ENCODE peak calls at places on chromosomes 13 and 19, in five cellular contexts. M, Y, P, Z and J are unnamed samples.

GRCh38 chr13:28819748-28820098 is 416 bp upstream of the MTUS2 start:
- DNase-seq in M (no peak), Y (no peak), P (peak), Z (peak), J (no peak)

GRCh38 chr19:4554717-4555116 is 4.8 kb downstream of the SEMA6B start:
- DNase-seq in M (no peak), Y (no peak), P (no peak), Z (no peak), J (no peak)

GRCh38 chr19:31548941-31549340 is 199.7 kb upstream of the TSHZ3 start:
- DNase-seq in M (no peak), Y (peak), P (peak), Z (peak), J (peak)

GRCh38 chr19:50272263-50272897 is 56.8 kb downstream of the KCNC3 start:
- DNase-seq in M (no peak), Y (no peak), P (no peak), Z (no peak), J (no peak)

GRCh38 chr13:49926019-49926418 is 10.1 kb downstream of the SPRYD7 start:
- DNase-seq in M (no peak), Y (no peak), P (no peak), Z (no peak), J (no peak)

GRCh38 chr19:2542341-2543069 is 66.6 kb downstream of the GADD45B start:
- DNase-seq in M (no peak), Y (no peak), P (peak), Z (peak), J (no peak)

GRCh38 chr19:2243274-2244121 is 5.6 kb upstream of the AMH start:
- DNase-seq in M (no peak), Y (no peak), P (no peak), Z (no peak), J (no peak)

GRCh38 chr19:36008336-36008978 is at the start of gene SYNE4:
- DNase-seq in M (no peak), Y (no peak), P (peak), Z (no peak), J (no peak)

GRCh38 chr19:8806661-8807060 is 25.4 kb downstream of the ZNF558 start:
- DNase-seq in M (no peak), Y (no peak), P (no peak), Z (no peak), J (no peak)

GRCh38 chr19:41031926-41032325 is 40.8 kb downstream of the CYP2B6 start:
- DNase-seq in M (no peak), Y (no peak), P (peak), Z (peak), J (no peak)

GRCh38 chr13:27583645-27584044 is 36.7 kb downstream of the LNX2 start:
- DNase-seq in M (no peak), Y (no peak), P (no peak), Z (no peak), J (no peak)

GRCh38 chr13:98454389-98454881 is 122.5 kb downstream of the STK24 start:
- DNase-seq in M (no peak), Y (peak), P (peak), Z (peak), J (peak)

GRCh38 chr19:947707-948533 is 22.1 kb downstream of the ARID3A start:
- DNase-seq in M (peak), Y (no peak), P (no peak), Z (no peak), J (no peak)

GRCh38 chr19:17654993-17655392 is 33.2 kb downstream of the UNC13A start:
- DNase-seq in M (no peak), Y (no peak), P (no peak), Z (no peak), J (no peak)

GRCh38 chr13:24746618-24747247 is 17.2 kb upstream of the RNF17 start:
- DNase-seq in M (no peak), Y (no peak), P (peak), Z (peak), J (no peak)

GRCh38 chr19:10217085-10217484 is 14.0 kb downstream of the S1PR2 start:
- DNase-seq in M (no peak), Y (no peak), P (no peak), Z (no peak), J (no peak)

GRCh38 chr13:47087841-47088240 is 191.0 kb upstream of the HTR2A start:
- DNase-seq in M (no peak), Y (peak), P (no peak), Z (no peak), J (no peak)

GRCh38 chr19:47093254-47093653 is 20.3 kb downstream of the ZC3H4 start:
- DNase-seq in M (no peak), Y (no peak), P (no peak), Z (no peak), J (no peak)

GRCh38 chr13:112923962-112924361 is 45.1 kb upstream of the MCF2L start:
- DNase-seq in M (no peak), Y (no peak), P (no peak), Z (no peak), J (no peak)

GRCh38 chr19:16064209-16064889 is 11.9 kb upstream of the TPM4 start:
- DNase-seq in M (no peak), Y (no peak), P (no peak), Z (no peak), J (no peak)

GRCh38 chr13:78239681-78240080 is 321.1 kb upstream of the EDNRB start:
- DNase-seq in M (no peak), Y (no peak), P (no peak), Z (no peak), J (no peak)

GRCh38 chr13:31503626-31504025 is 235.7 kb upstream of the RXFP2 start:
- DNase-seq in M (no peak), Y (no peak), P (no peak), Z (no peak), J (no peak)

GRCh38 chr13:33454844-33455256 is 169.3 kb upstream of the STARD13 start:
- DNase-seq in M (no peak), Y (no peak), P (no peak), Z (no peak), J (peak)

GRCh38 chr13:44197791-44198770 is 175.5 kb upstream of the SERP2 start:
- DNase-seq in M (no peak), Y (no peak), P (peak), Z (peak), J (no peak)

GRCh38 chr19:8204961-8205360 is 4.2 kb upstream of the CERS4 start:
- DNase-seq in M (no peak), Y (no peak), P (no peak), Z (no peak), J (no peak)

GRCh38 chr13:110108348-110109139 is 198.4 kb downstream of the COL4A1 start:
- DNase-seq in M (no peak), Y (peak), P (peak), Z (peak), J (peak)

GRCh38 chr19:38665950-38666661 is 18.7 kb downstream of the ACTN4 start:
- DNase-seq in M (peak), Y (no peak), P (peak), Z (peak), J (no peak)

GRCh38 chr13:93169980-93170379 is 56.6 kb upstream of the GPC6 start:
- DNase-seq in M (peak), Y (peak), P (no peak), Z (peak), J (no peak)

GRCh38 chr19:2266183-2266993 is 10.2 kb upstream of the JSRP1 start:
- DNase-seq in M (peak), Y (peak), P (no peak), Z (peak), J (no peak)

GRCh38 chr13:30002577-30002976 is 152.2 kb upstream of the UBL3 start:
- DNase-seq in M (no peak), Y (peak), P (no peak), Z (peak), J (peak)

GRCh38 chr19:57171551-57172081 is 4.3 kb upstream of the DUXA start:
- DNase-seq in M (no peak), Y (no peak), P (peak), Z (peak), J (no peak)

GRCh38 chr19:15178629-15179308 is 22.0 kb downstream of the NOTCH3 start:
- DNase-seq in M (peak), Y (no peak), P (no peak), Z (no peak), J (no peak)

GRCh38 chr19:15098505-15098904 is 8.7 kb upstream of the SYDE1 start:
- DNase-seq in M (no peak), Y (no peak), P (no peak), Z (no peak), J (no peak)

GRCh38 chr13:38775085-38775484 is 88.2 kb downstream of the FREM2 start:
- DNase-seq in M (no peak), Y (no peak), P (no peak), Z (no peak), J (no peak)

GRCh38 chr13:113813070-113813748 is 50.7 kb downstream of the GAS6 start:
- DNase-seq in M (no peak), Y (no peak), P (no peak), Z (no peak), J (no peak)

GRCh38 chr13:107144432-107144831 is 576.5 kb upstream of the ARGLU1 start:
- DNase-seq in M (no peak), Y (no peak), P (no peak), Z (peak), J (no peak)

GRCh38 chr13:33639640-33640080 is 178.3 kb upstream of the RFC3 start:
- DNase-seq in M (no peak), Y (no peak), P (no peak), Z (no peak), J (no peak)

GRCh38 chr13:32955881-32956594 is 60.2 kb upstream of the KL start:
- DNase-seq in M (no peak), Y (no peak), P (no peak), Z (no peak), J (no peak)

GRCh38 chr13:66180806-66181205 is 1049.3 kb downstream of the PCDH9 start:
- DNase-seq in M (no peak), Y (no peak), P (no peak), Z (peak), J (no peak)

GRCh38 chr13:72217142-72217541 is 350.1 kb upstream of the DACH1 start:
- DNase-seq in M (no peak), Y (no peak), P (no peak), Z (no peak), J (no peak)

GRCh38 chr13:72218966-72219365 is 352.0 kb upstream of the DACH1 start:
- DNase-seq in M (no peak), Y (no peak), P (no peak), Z (no peak), J (no peak)

GRCh38 chr13:72221276-72221962 is 354.4 kb upstream of the DACH1 start:
- DNase-seq in M (no peak), Y (no peak), P (peak), Z (no peak), J (no peak)
- TF ChIP-seq CTCF in M (peak), Y (peak), P (peak), Z (peak), J (peak)

DNA sequence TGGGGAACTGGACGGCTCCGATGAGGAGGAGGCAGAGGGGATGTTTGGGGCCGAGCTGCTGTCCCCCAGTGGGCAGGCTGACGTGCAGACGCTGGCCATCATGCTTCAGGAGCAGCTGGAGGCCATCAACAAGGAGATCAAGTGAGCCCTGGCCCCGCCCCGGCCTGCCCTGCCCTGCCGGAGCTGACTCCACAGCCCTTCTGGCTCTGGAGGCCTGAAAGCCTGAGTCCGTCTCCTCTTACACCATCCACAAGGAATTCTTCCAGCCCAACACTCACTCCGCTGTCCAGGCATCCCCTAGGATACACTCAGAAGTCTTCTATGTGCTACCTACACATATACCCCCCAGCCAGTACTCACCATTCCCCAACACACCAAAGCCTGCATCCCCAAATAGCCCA is 17.4 kb downstream of the PPFIA3 start:
- DNase-seq in M (no peak), Y (no peak), P (no peak), Z (peak), J (no peak)
- TF ChIP-seq CTCF in M (no peak), Y (no peak), P (no peak), Z (no peak), J (no peak)

GRCh38 chr19:6753178-6754031 is 13.8 kb downstream of the SH2D3A start:
- DNase-seq in M (no peak), Y (no peak), P (peak), Z (peak), J (no peak)
- TF ChIP-seq CTCF in M (no peak), Y (no peak), P (peak), Z (peak), J (peak)

DNA sequence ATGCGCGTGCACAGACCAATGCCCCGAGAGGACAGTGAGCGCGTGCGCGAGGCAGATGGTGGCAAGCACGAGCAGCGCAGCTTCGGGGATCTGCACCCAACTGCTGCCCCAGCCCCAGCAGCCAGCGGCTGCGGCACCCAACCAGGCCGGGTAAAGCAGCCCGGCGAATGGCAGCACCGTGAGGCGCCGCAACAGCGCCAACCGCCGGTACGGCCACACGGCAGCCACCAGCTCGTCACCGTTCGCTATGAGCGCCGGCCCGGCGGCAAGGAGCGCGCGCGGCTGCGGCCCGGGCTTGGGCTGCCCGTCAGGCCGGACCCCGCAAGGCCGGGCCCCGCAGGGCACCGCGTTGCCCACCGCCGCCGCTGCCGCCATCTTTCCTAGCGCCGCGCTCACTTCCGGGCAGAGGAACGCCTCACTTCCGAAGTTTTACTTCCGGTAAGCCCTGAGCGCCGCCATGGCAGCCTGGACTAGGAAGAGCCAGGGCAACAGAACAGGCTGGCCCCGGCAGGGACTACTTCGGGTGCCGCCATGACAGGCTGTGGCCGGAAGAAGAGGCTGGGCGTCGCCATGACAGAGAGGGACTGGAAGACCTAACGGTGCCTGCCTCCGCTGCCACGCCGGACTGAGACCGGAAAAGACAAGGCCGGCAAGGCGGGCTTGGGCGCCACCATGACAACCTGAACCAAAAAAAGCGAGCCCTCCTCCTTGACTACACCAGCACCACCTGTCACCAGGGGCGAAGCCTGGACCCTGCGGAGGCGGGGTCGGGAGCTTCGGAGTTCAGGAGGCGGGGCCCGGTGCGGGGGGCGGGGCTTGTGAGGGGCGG is at the start of gene ATP13A1:
- DNase-seq in M (peak), Y (peak), P (peak), Z (peak), J (peak)
- TF ChIP-seq CTCF in M (no peak), Y (no peak), P (no peak), Z (no peak), J (peak)